ENCODE peak calls at places on chromosomes 12 and 14, in eight cellular contexts. One of them, this sample, is unnamed.

GRCh38 chr12:124750149-124750656 is 113.5 kb downstream of the SCARB1 start:
- DNase-seq in H9: no peak
- DNase-seq in PC-3: no peak
- DNase-seq in stimulated activated naive CD4-positive, alpha-beta T cell: no peak
- DNase-seq in myocyte: no peak
- DNase-seq in AG04450: no peak
- DNase-seq in esophagus muscularis mucosa: no peak
- DNase-seq in T-helper 1 cell: no peak
- DNase-seq in this sample: no peak

GRCh38 chr14:76958975-76959710 is 69.4 kb downstream of the IRF2BPL start:
- DNase-seq in AG04450: no peak
- DNase-seq in myocyte: peak; percentile 94
- DNase-seq in H9: no peak
- DNase-seq in esophagus muscularis mucosa: no peak
- DNase-seq in stimulated activated naive CD4-positive, alpha-beta T cell: no peak
- DNase-seq in PC-3: peak; percentile 57
- DNase-seq in T-helper 1 cell: no peak
- DNase-seq in this sample: no peak

GRCh38 chr12:54431911-54432814 is 13.1 kb upstream of the ITGA5 start:
- DNase-seq in esophagus muscularis mucosa: no peak
- DNase-seq in AG04450: peak; percentile 16
- DNase-seq in PC-3: peak; percentile 92
- DNase-seq in myocyte: peak; percentile 83
- DNase-seq in stimulated activated naive CD4-positive, alpha-beta T cell: no peak
- DNase-seq in T-helper 1 cell: no peak
- DNase-seq in H9: peak; percentile 82
- DNase-seq in this sample: no peak

GRCh38 chr12:90936230-90937005 is 18.6 kb downstream of the CCER1 start:
- DNase-seq in myocyte: no peak
- DNase-seq in stimulated activated naive CD4-positive, alpha-beta T cell: no peak
- DNase-seq in T-helper 1 cell: no peak
- DNase-seq in PC-3: peak; percentile 38
- DNase-seq in esophagus muscularis mucosa: no peak
- DNase-seq in AG04450: no peak
- DNase-seq in H9: no peak
- DNase-seq in this sample: no peak

GRCh38 chr14:62179367-62180018 is 417.3 kb downstream of the SNAPC1 start:
- DNase-seq in AG04450: peak; percentile 87
- DNase-seq in myocyte: peak; percentile 68
- DNase-seq in H9: peak; percentile 64
- DNase-seq in esophagus muscularis mucosa: peak; percentile 90
- DNase-seq in PC-3: peak; percentile 84
- DNase-seq in T-helper 1 cell: no peak
- DNase-seq in stimulated activated naive CD4-positive, alpha-beta T cell: no peak
- DNase-seq in this sample: no peak

GRCh38 chr14:87467578-87467977 is 525.4 kb downstream of the GALC start:
- DNase-seq in stimulated activated naive CD4-positive, alpha-beta T cell: no peak
- DNase-seq in H9: no peak
- DNase-seq in AG04450: no peak
- DNase-seq in T-helper 1 cell: no peak
- DNase-seq in esophagus muscularis mucosa: no peak
- DNase-seq in myocyte: no peak
- DNase-seq in PC-3: no peak
- DNase-seq in this sample: no peak

GRCh38 chr12:442235-442884 is 17.4 kb upstream of the B4GALNT3 start:
- DNase-seq in esophagus muscularis mucosa: no peak
- DNase-seq in H9: peak; percentile 74
- DNase-seq in stimulated activated naive CD4-positive, alpha-beta T cell: peak; percentile 31
- DNase-seq in PC-3: peak; percentile 82
- DNase-seq in T-helper 1 cell: peak; percentile 13
- DNase-seq in myocyte: peak; percentile 66
- DNase-seq in AG04450: peak; percentile 6
- DNase-seq in this sample: peak; percentile 38

GRCh38 chr12:104423809-104424208 is 32.9 kb upstream of the CHST11 start:
- DNase-seq in myocyte: no peak
- DNase-seq in T-helper 1 cell: no peak
- DNase-seq in PC-3: no peak
- DNase-seq in H9: no peak
- DNase-seq in esophagus muscularis mucosa: no peak
- DNase-seq in AG04450: no peak
- DNase-seq in stimulated activated naive CD4-positive, alpha-beta T cell: no peak
- DNase-seq in this sample: no peak

GRCh38 chr12:101599771-101600486 is 5.2 kb downstream of the MYBPC1 start:
- DNase-seq in myocyte: peak; percentile 21
- DNase-seq in H9: no peak
- DNase-seq in AG04450: no peak
- DNase-seq in T-helper 1 cell: no peak
- DNase-seq in esophagus muscularis mucosa: no peak
- DNase-seq in PC-3: peak; percentile 55
- DNase-seq in stimulated activated naive CD4-positive, alpha-beta T cell: no peak
- DNase-seq in this sample: no peak

GRCh38 chr12:18264581-18265075 is 3.3 kb downstream of the PIK3C2G start:
- DNase-seq in stimulated activated naive CD4-positive, alpha-beta T cell: no peak
- DNase-seq in myocyte: no peak
- DNase-seq in AG04450: no peak
- DNase-seq in PC-3: no peak
- DNase-seq in T-helper 1 cell: no peak
- DNase-seq in esophagus muscularis mucosa: no peak
- DNase-seq in H9: no peak
- DNase-seq in this sample: no peak

GRCh38 chr12:106138646-106139421 is at the start of gene NUAK1:
- DNase-seq in AG04450: no peak
- DNase-seq in H9: peak; percentile 79
- DNase-seq in T-helper 1 cell: no peak
- DNase-seq in stimulated activated naive CD4-positive, alpha-beta T cell: peak; percentile 13
- DNase-seq in myocyte: peak; percentile 84
- DNase-seq in esophagus muscularis mucosa: no peak
- DNase-seq in PC-3: peak; percentile 54
- DNase-seq in this sample: no peak

GRCh38 chr14:99616832-99617488 is 13.0 kb upstream of the CCDC85C start:
- DNase-seq in myocyte: no peak
- DNase-seq in T-helper 1 cell: no peak
- DNase-seq in H9: no peak
- DNase-seq in esophagus muscularis mucosa: no peak
- DNase-seq in PC-3: no peak
- DNase-seq in stimulated activated naive CD4-positive, alpha-beta T cell: no peak
- DNase-seq in AG04450: no peak
- DNase-seq in this sample: no peak

This sample was measured in naive thymus-derived CD4-positive, alpha-beta T cell.